ENCODE peak calls at places on chromosomes 5 and 9, in six cellular contexts. One of them, this sample, is unnamed.

GRCh38 chr9:92962846-92963245 is 15.5 kb downstream of the FGD3 start:
- DNase-seq in cardiac fibroblast: no peak
- DNase-seq in choroid plexus epithelial cell: no peak
- DNase-seq in fibroblast of lung: no peak
- DNase-seq in stomach: no peak
- DNase-seq in CD8-positive, alpha-beta T cell: no peak
- DNase-seq in this sample: peak; percentile 22

GRCh38 chr9:128943832-128944620 is 3.4 kb downstream of the DOLK start:
- DNase-seq in choroid plexus epithelial cell: no peak
- DNase-seq in CD8-positive, alpha-beta T cell: no peak
- DNase-seq in cardiac fibroblast: no peak
- DNase-seq in stomach: no peak
- DNase-seq in fibroblast of lung: no peak
- DNase-seq in this sample: peak; percentile 35

GRCh38 chr5:2460098-2460497 is 291.4 kb downstream of the IRX2 start:
- DNase-seq in CD8-positive, alpha-beta T cell: no peak
- DNase-seq in cardiac fibroblast: no peak
- DNase-seq in choroid plexus epithelial cell: no peak
- DNase-seq in fibroblast of lung: no peak
- DNase-seq in stomach: no peak
- DNase-seq in this sample: no peak

GRCh38 chr9:19465571-19466267 is 56.9 kb downstream of the ACER2 start:
- DNase-seq in stomach: no peak
- DNase-seq in cardiac fibroblast: no peak
- DNase-seq in choroid plexus epithelial cell: no peak
- DNase-seq in fibroblast of lung: no peak
- DNase-seq in CD8-positive, alpha-beta T cell: no peak
- DNase-seq in this sample: no peak

GRCh38 chr9:130522233-130522808 is 57.1 kb upstream of the FUBP3 start:
- DNase-seq in CD8-positive, alpha-beta T cell: no peak
- DNase-seq in stomach: no peak
- DNase-seq in cardiac fibroblast: no peak
- DNase-seq in choroid plexus epithelial cell: no peak
- DNase-seq in fibroblast of lung: no peak
- DNase-seq in this sample: no peak

GRCh38 chr5:116815081-116815480 is 240.5 kb upstream of the SEMA6A start:
- DNase-seq in cardiac fibroblast: no peak
- DNase-seq in CD8-positive, alpha-beta T cell: no peak
- DNase-seq in stomach: no peak
- DNase-seq in fibroblast of lung: no peak
- DNase-seq in choroid plexus epithelial cell: no peak
- DNase-seq in this sample: no peak

GRCh38 chr9:123326662-123327093 is 29.3 kb upstream of the CRB2 start:
- DNase-seq in choroid plexus epithelial cell: no peak
- DNase-seq in stomach: no peak
- DNase-seq in CD8-positive, alpha-beta T cell: no peak
- DNase-seq in fibroblast of lung: peak; percentile 23
- DNase-seq in cardiac fibroblast: no peak
- DNase-seq in this sample: no peak

GRCh38 chr9:72579190-72579589 is 57.8 kb downstream of the TMC1 start:
- DNase-seq in fibroblast of lung: peak; percentile 47
- DNase-seq in stomach: peak; percentile 81
- DNase-seq in CD8-positive, alpha-beta T cell: no peak
- DNase-seq in cardiac fibroblast: peak; percentile 78
- DNase-seq in choroid plexus epithelial cell: peak; percentile 69
- DNase-seq in this sample: no peak

GRCh38 chr9:105132576-105132975 is 111.9 kb upstream of the SLC44A1 start:
- DNase-seq in fibroblast of lung: peak; percentile 47
- DNase-seq in choroid plexus epithelial cell: peak; percentile 42
- DNase-seq in cardiac fibroblast: peak; percentile 51
- DNase-seq in stomach: no peak
- DNase-seq in CD8-positive, alpha-beta T cell: no peak
- DNase-seq in this sample: no peak

GRCh38 chr5:129664336-129664937 is 83.5 kb upstream of the MINAR2 start:
- DNase-seq in CD8-positive, alpha-beta T cell: no peak
- DNase-seq in stomach: peak; percentile 60
- DNase-seq in fibroblast of lung: peak; percentile 71
- DNase-seq in choroid plexus epithelial cell: peak; percentile 73
- DNase-seq in cardiac fibroblast: peak; percentile 66
- DNase-seq in this sample: no peak

GRCh38 chr9:128550770-128551651 is 1.4 kb upstream of the SPTAN1 start:
- DNase-seq in cardiac fibroblast: peak; percentile 77
- DNase-seq in CD8-positive, alpha-beta T cell: no peak
- DNase-seq in stomach: no peak
- DNase-seq in fibroblast of lung: no peak
- DNase-seq in choroid plexus epithelial cell: peak; percentile 67
- DNase-seq in this sample: no peak

GRCh38 chr5:54533541-54534179 is 16.1 kb downstream of the SNX18 start:
- DNase-seq in choroid plexus epithelial cell: no peak
- DNase-seq in stomach: peak; percentile 55
- DNase-seq in fibroblast of lung: peak; percentile 49
- DNase-seq in cardiac fibroblast: peak; percentile 56
- DNase-seq in CD8-positive, alpha-beta T cell: no peak
- DNase-seq in this sample: no peak

GRCh38 chr5:10301842-10302610 is 5.7 kb downstream of the CMBL start:
- DNase-seq in CD8-positive, alpha-beta T cell: no peak
- DNase-seq in choroid plexus epithelial cell: no peak
- DNase-seq in fibroblast of lung: no peak
- DNase-seq in stomach: peak; percentile 97
- DNase-seq in cardiac fibroblast: peak; percentile 42
- DNase-seq in this sample: peak; percentile 93

GRCh38 chr5:27947088-27947487 is 908.7 kb upstream of the CDH9 start:
- DNase-seq in cardiac fibroblast: peak; percentile 22
- DNase-seq in fibroblast of lung: no peak
- DNase-seq in CD8-positive, alpha-beta T cell: no peak
- DNase-seq in stomach: no peak
- DNase-seq in choroid plexus epithelial cell: peak; percentile 9
- DNase-seq in this sample: no peak

GRCh38 chr9:106218854-106219253 is 524.5 kb downstream of the TMEM38B start:
- DNase-seq in CD8-positive, alpha-beta T cell: no peak
- DNase-seq in cardiac fibroblast: no peak
- DNase-seq in fibroblast of lung: no peak
- DNase-seq in stomach: no peak
- DNase-seq in choroid plexus epithelial cell: no peak
- DNase-seq in this sample: no peak

GRCh38 chr5:98569288-98569687 is 204.2 kb upstream of the RGMB start:
- DNase-seq in fibroblast of lung: no peak
- DNase-seq in stomach: no peak
- DNase-seq in choroid plexus epithelial cell: no peak
- DNase-seq in cardiac fibroblast: no peak
- DNase-seq in CD8-positive, alpha-beta T cell: no peak
- DNase-seq in this sample: no peak

GRCh38 chr5:43078956-43079355 is 38.8 kb upstream of the ANXA2R start:
- DNase-seq in cardiac fibroblast: peak; percentile 86
- DNase-seq in choroid plexus epithelial cell: peak; percentile 86
- DNase-seq in stomach: no peak
- DNase-seq in fibroblast of lung: peak; percentile 48
- DNase-seq in CD8-positive, alpha-beta T cell: no peak
- DNase-seq in this sample: no peak

GRCh38 chr5:10832987-10833386 is 72.0 kb upstream of the DAP start:
- DNase-seq in choroid plexus epithelial cell: no peak
- DNase-seq in stomach: no peak
- DNase-seq in cardiac fibroblast: no peak
- DNase-seq in CD8-positive, alpha-beta T cell: no peak
- DNase-seq in fibroblast of lung: peak; percentile 69
- DNase-seq in this sample: no peak

GRCh38 chr5:126780165-126780827 is 3.4 kb downstream of the LMNB1 start:
- DNase-seq in cardiac fibroblast: peak; percentile 85
- DNase-seq in choroid plexus epithelial cell: peak; percentile 89
- DNase-seq in CD8-positive, alpha-beta T cell: peak; percentile 28
- DNase-seq in fibroblast of lung: peak; percentile 86
- DNase-seq in stomach: peak; percentile 38
- DNase-seq in this sample: no peak

GRCh38 chr5:136079195-136079985 is 50.6 kb downstream of the TGFBI start:
- DNase-seq in stomach: no peak
- DNase-seq in cardiac fibroblast: no peak
- DNase-seq in fibroblast of lung: no peak
- DNase-seq in CD8-positive, alpha-beta T cell: no peak
- DNase-seq in choroid plexus epithelial cell: no peak
- DNase-seq in this sample: no peak

GRCh38 chr9:107999011-107999410 is 509.4 kb upstream of the KLF4 start:
- DNase-seq in CD8-positive, alpha-beta T cell: no peak
- DNase-seq in fibroblast of lung: no peak
- DNase-seq in stomach: no peak
- DNase-seq in choroid plexus epithelial cell: no peak
- DNase-seq in cardiac fibroblast: no peak
- DNase-seq in this sample: no peak

GRCh38 chr5:41787257-41787656 is 83.0 kb downstream of the OXCT1 start:
- DNase-seq in CD8-positive, alpha-beta T cell: no peak
- DNase-seq in cardiac fibroblast: peak; percentile 33
- DNase-seq in choroid plexus epithelial cell: peak; percentile 58
- DNase-seq in fibroblast of lung: no peak
- DNase-seq in stomach: no peak
- DNase-seq in this sample: no peak

GRCh38 chr5:172905346-172905756 is 53.9 kb upstream of the RPL26L1 start:
- DNase-seq in choroid plexus epithelial cell: no peak
- DNase-seq in CD8-positive, alpha-beta T cell: no peak
- DNase-seq in fibroblast of lung: no peak
- DNase-seq in stomach: no peak
- DNase-seq in cardiac fibroblast: no peak
- DNase-seq in this sample: no peak

GRCh38 chr5:55146080-55146479 is 13.9 kb upstream of the GPX8 start:
- DNase-seq in cardiac fibroblast: no peak
- DNase-seq in CD8-positive, alpha-beta T cell: no peak
- DNase-seq in stomach: no peak
- DNase-seq in fibroblast of lung: no peak
- DNase-seq in choroid plexus epithelial cell: no peak
- DNase-seq in this sample: no peak

GRCh38 chr5:72559866-72560766 is 52.9 kb upstream of the ZNF366 start:
- DNase-seq in stomach: no peak
- DNase-seq in CD8-positive, alpha-beta T cell: no peak
- DNase-seq in fibroblast of lung: no peak
- DNase-seq in cardiac fibroblast: no peak
- DNase-seq in choroid plexus epithelial cell: no peak
- DNase-seq in this sample: no peak

GRCh38 chr5:32964246-32964645 is 253.1 kb downstream of the NPR3 start:
- DNase-seq in CD8-positive, alpha-beta T cell: no peak
- DNase-seq in choroid plexus epithelial cell: peak; percentile 70
- DNase-seq in fibroblast of lung: no peak
- DNase-seq in stomach: no peak
- DNase-seq in cardiac fibroblast: peak; percentile 1
- DNase-seq in this sample: no peak

GRCh38 chr9:136653323-136654064 is 9.2 kb upstream of the EGFL7 start:
- DNase-seq in fibroblast of lung: no peak
- DNase-seq in cardiac fibroblast: no peak
- DNase-seq in stomach: no peak
- DNase-seq in choroid plexus epithelial cell: no peak
- DNase-seq in CD8-positive, alpha-beta T cell: no peak
- DNase-seq in this sample: no peak
- TF ChIP-seq CTCF in fibroblast of lung: no peak
- TF ChIP-seq CTCF in cardiac fibroblast: no peak
- TF ChIP-seq CTCF in stomach: no peak
- TF ChIP-seq CTCF in choroid plexus epithelial cell: no peak
- TF ChIP-seq CTCF in CD8-positive, alpha-beta T cell: no peak
- TF ChIP-seq CTCF in this sample: no peak

GRCh38 chr9:125889122-125889523 is 141.9 kb downstream of the PBX3 start:
- DNase-seq in fibroblast of lung: peak; percentile 46
- DNase-seq in CD8-positive, alpha-beta T cell: no peak
- DNase-seq in stomach: no peak
- DNase-seq in cardiac fibroblast: peak; percentile 29
- DNase-seq in choroid plexus epithelial cell: no peak
- DNase-seq in this sample: peak; percentile 61
- TF ChIP-seq CTCF in fibroblast of lung: no peak
- TF ChIP-seq CTCF in CD8-positive, alpha-beta T cell: no peak
- TF ChIP-seq CTCF in stomach: no peak
- TF ChIP-seq CTCF in cardiac fibroblast: no peak
- TF ChIP-seq CTCF in choroid plexus epithelial cell: no peak
- TF ChIP-seq CTCF in this sample: no peak

DNA sequence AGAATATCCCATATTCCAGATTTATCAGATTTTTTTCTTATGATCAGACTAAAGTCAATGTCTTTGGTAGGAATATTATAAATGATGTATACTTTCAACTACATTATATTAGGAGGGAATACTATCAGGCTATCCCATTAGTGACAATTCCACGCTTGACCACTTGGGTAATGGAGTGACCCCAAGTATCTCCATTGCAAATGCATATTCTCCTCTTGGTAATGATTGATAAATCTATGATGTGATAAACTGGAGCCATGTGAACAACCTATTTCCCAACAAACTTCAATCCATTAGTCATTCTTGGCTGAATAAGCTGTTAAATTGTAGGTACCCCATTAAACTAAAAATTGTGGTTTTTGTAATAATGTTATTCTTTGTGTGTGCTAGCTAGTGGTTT is 12.2 kb upstream of the MPDZ start:
- DNase-seq in fibroblast of lung: no peak
- DNase-seq in CD8-positive, alpha-beta T cell: no peak
- DNase-seq in stomach: no peak
- DNase-seq in cardiac fibroblast: no peak
- DNase-seq in choroid plexus epithelial cell: no peak
- DNase-seq in this sample: no peak
- TF ChIP-seq CTCF in fibroblast of lung: no peak
- TF ChIP-seq CTCF in CD8-positive, alpha-beta T cell: no peak
- TF ChIP-seq CTCF in stomach: no peak
- TF ChIP-seq CTCF in cardiac fibroblast: peak; percentile 29
- TF ChIP-seq CTCF in choroid plexus epithelial cell: no peak
- TF ChIP-seq CTCF in this sample: no peak

GRCh38 chr9:2492161-2492560 is 129.4 kb upstream of the VLDLR start:
- DNase-seq in CD8-positive, alpha-beta T cell: no peak
- DNase-seq in cardiac fibroblast: no peak
- DNase-seq in choroid plexus epithelial cell: no peak
- DNase-seq in fibroblast of lung: no peak
- DNase-seq in stomach: no peak
- DNase-seq in this sample: no peak
- TF ChIP-seq CTCF in CD8-positive, alpha-beta T cell: no peak
- TF ChIP-seq CTCF in cardiac fibroblast: no peak
- TF ChIP-seq CTCF in choroid plexus epithelial cell: no peak
- TF ChIP-seq CTCF in fibroblast of lung: no peak
- TF ChIP-seq CTCF in stomach: no peak
- TF ChIP-seq CTCF in this sample: no peak